ENCODE peak calls at places on chromosomes 2 and 18, in six cellular contexts. Y is stomach; R is RWPE1; J is endothelial cell; B is activated CD8-positive, alpha-beta memory T cell treated with anti-CD3 and anti-CD28 coated beads, Interleukin-2, amount 50 U/mL, for 48 hours; T is activated CD8-positive, alpha-beta T cell treated with anti-CD3 and anti-CD28 coated beads for 36 hours. D is an unnamed sample.

GRCh38 chr2:46414701-46415100 is 64.7 kb upstream of the TMEM247 start:
- DNase-seq in Y (no peak), R (no peak), J (no peak), B (no peak), T (no peak), D (no peak)

GRCh38 chr2:111145103-111145760 is 24.5 kb downstream of the BCL2L11 start:
- DNase-seq in Y (no peak), R (no peak), J (no peak), B (no peak), T (no peak), D (no peak)

GRCh38 chr18:12595571-12596255 is 62.2 kb downstream of the SPIRE1 start:
- DNase-seq in Y (no peak), R (no peak), J (no peak), B (no peak), T (no peak), D (no peak)

GRCh38 chr18:3246636-3247242 is 862 bp upstream of the MYL12A start:
- DNase-seq in Y (no peak), R (no peak), J (peak), B (peak), T (peak), D (no peak)

GRCh38 chr2:238286551-238286950 is 1.9 kb downstream of the PER2 start:
- DNase-seq in Y (peak), R (peak), J (no peak), B (no peak), T (peak), D (no peak)

GRCh38 chr18:77015176-77015575 is 117.4 kb downstream of the MBP start:
- DNase-seq in Y (no peak), R (no peak), J (no peak), B (no peak), T (no peak), D (no peak)

GRCh38 chr2:161332568-161332967 is 24.3 kb downstream of the PSMD14 start:
- DNase-seq in Y (no peak), R (no peak), J (no peak), B (no peak), T (no peak), D (no peak)

GRCh38 chr18:36376361-36376760 is 78.8 kb downstream of the FHOD3 start:
- DNase-seq in Y (no peak), R (no peak), J (no peak), B (no peak), T (no peak), D (no peak)

GRCh38 chr2:26617259-26618083 is 23.7 kb downstream of the CIB4 start:
- DNase-seq in Y (no peak), R (no peak), J (no peak), B (peak), T (no peak), D (no peak)

GRCh38 chr18:28193177-28193778 is 16.3 kb upstream of the CDH2 start:
- DNase-seq in Y (no peak), R (no peak), J (no peak), B (no peak), T (no peak), D (no peak)